ENCODE peak calls at places on chromosomes 7 and 10, in nine cellular contexts. One of them, this sample, is unnamed.

GRCh38 chr7:156640949-156641485 is 443 bp downstream of the RNF32 start:
- DNase-seq in hepatocyte: peak
- DNase-seq in BJ: no peak
- DNase-seq in LNCaP clone FGC: no peak
- DNase-seq in A549: peak
- DNase-seq in uterus: peak
- DNase-seq in spleen: no peak
- DNase-seq in BE2C: no peak
- DNase-seq in fibroblast of lung: peak
- DNase-seq in this sample: peak

GRCh38 chr7:16762177-16762576 is 8.6 kb downstream of the TSPAN13 start:
- DNase-seq in hepatocyte: peak
- DNase-seq in BJ: no peak
- DNase-seq in LNCaP clone FGC: no peak
- DNase-seq in A549: no peak
- DNase-seq in uterus: no peak
- DNase-seq in spleen: no peak
- DNase-seq in BE2C: no peak
- DNase-seq in fibroblast of lung: no peak
- DNase-seq in this sample: no peak

GRCh38 chr7:98630149-98630548 is 13.1 kb downstream of the NPTX2 start:
- DNase-seq in hepatocyte: no peak
- DNase-seq in BJ: no peak
- DNase-seq in LNCaP clone FGC: no peak
- DNase-seq in A549: no peak
- DNase-seq in uterus: no peak
- DNase-seq in spleen: no peak
- DNase-seq in BE2C: no peak
- DNase-seq in fibroblast of lung: no peak
- DNase-seq in this sample: no peak

GRCh38 chr10:78830062-78830974 is 238.4 kb upstream of the ZMIZ1 start:
- DNase-seq in hepatocyte: no peak
- DNase-seq in BJ: no peak
- DNase-seq in LNCaP clone FGC: no peak
- DNase-seq in A549: peak
- DNase-seq in uterus: no peak
- DNase-seq in spleen: no peak
- DNase-seq in BE2C: no peak
- DNase-seq in fibroblast of lung: peak
- DNase-seq in this sample: no peak

GRCh38 chr7:126838194-126838593 is 414.5 kb downstream of the GRM8 start:
- DNase-seq in hepatocyte: no peak
- DNase-seq in BJ: no peak
- DNase-seq in LNCaP clone FGC: no peak
- DNase-seq in A549: no peak
- DNase-seq in uterus: no peak
- DNase-seq in spleen: no peak
- DNase-seq in BE2C: no peak
- DNase-seq in fibroblast of lung: no peak
- DNase-seq in this sample: no peak

GRCh38 chr7:121167971-121168370 is 160.8 kb upstream of the WNT16 start:
- DNase-seq in hepatocyte: no peak
- DNase-seq in BJ: no peak
- DNase-seq in LNCaP clone FGC: no peak
- DNase-seq in A549: no peak
- DNase-seq in uterus: no peak
- DNase-seq in spleen: no peak
- DNase-seq in BE2C: no peak
- DNase-seq in fibroblast of lung: peak
- DNase-seq in this sample: no peak

GRCh38 chr10:86871563-86872183 is 85.7 kb downstream of the MMRN2 start:
- DNase-seq in hepatocyte: peak
- DNase-seq in BJ: no peak
- DNase-seq in LNCaP clone FGC: no peak
- DNase-seq in A549: peak
- DNase-seq in uterus: no peak
- DNase-seq in spleen: no peak
- DNase-seq in BE2C: no peak
- DNase-seq in fibroblast of lung: peak
- DNase-seq in this sample: peak

GRCh38 chr10:34494012-34494411 is 321.1 kb downstream of the PARD3 start:
- DNase-seq in hepatocyte: no peak
- DNase-seq in BJ: no peak
- DNase-seq in LNCaP clone FGC: no peak
- DNase-seq in A549: peak
- DNase-seq in uterus: no peak
- DNase-seq in spleen: no peak
- DNase-seq in BE2C: no peak
- DNase-seq in fibroblast of lung: peak
- DNase-seq in this sample: no peak

GRCh38 chr10:44382981-44383748 is 1.7 kb downstream of the CXCL12 start:
- DNase-seq in hepatocyte: no peak
- DNase-seq in BJ: no peak
- DNase-seq in LNCaP clone FGC: no peak
- DNase-seq in A549: no peak
- DNase-seq in uterus: peak
- DNase-seq in spleen: peak
- DNase-seq in BE2C: no peak
- DNase-seq in fibroblast of lung: no peak
- DNase-seq in this sample: no peak

GRCh38 chr10:86440874-86441838 is 74.6 kb upstream of the GRID1 start:
- DNase-seq in hepatocyte: peak
- DNase-seq in BJ: peak
- DNase-seq in LNCaP clone FGC: no peak
- DNase-seq in A549: peak
- DNase-seq in uterus: no peak
- DNase-seq in spleen: no peak
- DNase-seq in BE2C: no peak
- DNase-seq in fibroblast of lung: peak
- DNase-seq in this sample: no peak

GRCh38 chr10:120221873-120222485 is 235.0 kb upstream of the PLPP4 start:
- DNase-seq in hepatocyte: peak
- DNase-seq in BJ: peak
- DNase-seq in LNCaP clone FGC: peak
- DNase-seq in A549: peak
- DNase-seq in uterus: no peak
- DNase-seq in spleen: no peak
- DNase-seq in BE2C: peak
- DNase-seq in fibroblast of lung: peak
- DNase-seq in this sample: peak

GRCh38 chr10:71728218-71728737 is 8.7 kb upstream of the C10orf105 start:
- DNase-seq in hepatocyte: no peak
- DNase-seq in BJ: no peak
- DNase-seq in LNCaP clone FGC: no peak
- DNase-seq in A549: no peak
- DNase-seq in uterus: no peak
- DNase-seq in spleen: peak
- DNase-seq in BE2C: peak
- DNase-seq in fibroblast of lung: no peak
- DNase-seq in this sample: no peak

GRCh38 chr10:130935897-130936550 is 375.5 kb downstream of the TCERG1L start:
- DNase-seq in hepatocyte: no peak
- DNase-seq in BJ: no peak
- DNase-seq in LNCaP clone FGC: no peak
- DNase-seq in A549: no peak
- DNase-seq in uterus: no peak
- DNase-seq in spleen: no peak
- DNase-seq in BE2C: no peak
- DNase-seq in fibroblast of lung: no peak
- DNase-seq in this sample: no peak

GRCh38 chr7:134562136-134562535 is 13.2 kb downstream of the AKR1B15 start:
- DNase-seq in hepatocyte: no peak
- DNase-seq in BJ: no peak
- DNase-seq in LNCaP clone FGC: no peak
- DNase-seq in A549: peak
- DNase-seq in uterus: no peak
- DNase-seq in spleen: no peak
- DNase-seq in BE2C: no peak
- DNase-seq in fibroblast of lung: peak
- DNase-seq in this sample: no peak

GRCh38 chr7:70457477-70458194 is 674.3 kb upstream of the GALNT17 start:
- DNase-seq in hepatocyte: peak
- DNase-seq in BJ: no peak
- DNase-seq in LNCaP clone FGC: no peak
- DNase-seq in A549: no peak
- DNase-seq in uterus: no peak
- DNase-seq in spleen: no peak
- DNase-seq in BE2C: no peak
- DNase-seq in fibroblast of lung: peak
- DNase-seq in this sample: no peak

GRCh38 chr10:113153493-113154127 is 203.6 kb downstream of the TCF7L2 start:
- DNase-seq in hepatocyte: no peak
- DNase-seq in BJ: no peak
- DNase-seq in LNCaP clone FGC: no peak
- DNase-seq in A549: no peak
- DNase-seq in uterus: no peak
- DNase-seq in spleen: no peak
- DNase-seq in BE2C: no peak
- DNase-seq in fibroblast of lung: no peak
- DNase-seq in this sample: no peak

GRCh38 chr7:128052404-128052803 is 21.2 kb upstream of the LRRC4 start:
- DNase-seq in hepatocyte: no peak
- DNase-seq in BJ: no peak
- DNase-seq in LNCaP clone FGC: no peak
- DNase-seq in A549: no peak
- DNase-seq in uterus: no peak
- DNase-seq in spleen: no peak
- DNase-seq in BE2C: peak
- DNase-seq in fibroblast of lung: no peak
- DNase-seq in this sample: no peak

GRCh38 chr10:104120061-104120460 is 1.9 kb upstream of the SFR1 start:
- DNase-seq in hepatocyte: peak
- DNase-seq in BJ: no peak
- DNase-seq in LNCaP clone FGC: no peak
- DNase-seq in A549: no peak
- DNase-seq in uterus: no peak
- DNase-seq in spleen: no peak
- DNase-seq in BE2C: no peak
- DNase-seq in fibroblast of lung: no peak
- DNase-seq in this sample: no peak

GRCh38 chr7:12800501-12800900 is 113.1 kb downstream of the ARL4A start:
- DNase-seq in hepatocyte: no peak
- DNase-seq in BJ: no peak
- DNase-seq in LNCaP clone FGC: no peak
- DNase-seq in A549: no peak
- DNase-seq in uterus: no peak
- DNase-seq in spleen: no peak
- DNase-seq in BE2C: no peak
- DNase-seq in fibroblast of lung: peak
- DNase-seq in this sample: no peak

GRCh38 chr10:88896336-88897018 is 16.4 kb downstream of the STAMBPL1 start:
- DNase-seq in hepatocyte: peak
- DNase-seq in BJ: no peak
- DNase-seq in LNCaP clone FGC: no peak
- DNase-seq in A549: peak
- DNase-seq in uterus: no peak
- DNase-seq in spleen: no peak
- DNase-seq in BE2C: no peak
- DNase-seq in fibroblast of lung: no peak
- DNase-seq in this sample: peak
- TF ChIP-seq CTCF in hepatocyte: no peak
- TF ChIP-seq CTCF in BJ: no peak
- TF ChIP-seq CTCF in LNCaP clone FGC: no peak
- TF ChIP-seq CTCF in A549: no peak
- TF ChIP-seq CTCF in uterus: no peak
- TF ChIP-seq CTCF in spleen: no peak
- TF ChIP-seq CTCF in BE2C: no peak
- TF ChIP-seq CTCF in fibroblast of lung: no peak
- TF ChIP-seq CTCF in this sample: no peak

GRCh38 chr7:108875139-108875538 is 305.5 kb downstream of the DNAJB9 start:
- DNase-seq in hepatocyte: no peak
- DNase-seq in BJ: no peak
- DNase-seq in LNCaP clone FGC: peak
- DNase-seq in A549: peak
- DNase-seq in uterus: no peak
- DNase-seq in spleen: no peak
- DNase-seq in BE2C: peak
- DNase-seq in fibroblast of lung: peak
- DNase-seq in this sample: no peak
- TF ChIP-seq CTCF in hepatocyte: no peak
- TF ChIP-seq CTCF in BJ: peak
- TF ChIP-seq CTCF in LNCaP clone FGC: peak
- TF ChIP-seq CTCF in A549: peak
- TF ChIP-seq CTCF in uterus: no peak
- TF ChIP-seq CTCF in spleen: no peak
- TF ChIP-seq CTCF in BE2C: peak
- TF ChIP-seq CTCF in fibroblast of lung: peak
- TF ChIP-seq CTCF in this sample: peak

DNA sequence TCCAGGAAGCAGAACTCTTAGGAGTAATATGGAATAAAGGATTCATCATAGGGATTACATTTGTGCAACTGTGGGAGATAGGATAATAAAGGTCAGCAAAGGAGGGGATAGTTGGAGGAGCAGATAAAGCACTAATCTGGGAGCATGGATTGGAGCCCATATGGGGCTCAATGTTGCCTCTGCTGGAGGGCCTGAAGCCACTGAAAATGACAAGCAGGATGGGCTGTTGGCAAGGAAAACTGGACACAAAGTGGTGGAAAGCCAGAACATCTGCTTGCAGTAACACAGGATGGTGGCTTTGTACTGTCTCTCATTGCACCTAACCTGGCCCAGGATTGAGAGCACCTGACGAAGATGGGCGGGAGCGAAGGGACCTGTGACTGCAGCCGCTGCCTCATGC is 15.0 kb upstream of the COMMD3 start:
- DNase-seq in hepatocyte: no peak
- DNase-seq in BJ: no peak
- DNase-seq in LNCaP clone FGC: no peak
- DNase-seq in A549: no peak
- DNase-seq in uterus: no peak
- DNase-seq in spleen: no peak
- DNase-seq in BE2C: no peak
- DNase-seq in fibroblast of lung: no peak
- DNase-seq in this sample: no peak
- TF ChIP-seq CTCF in hepatocyte: no peak
- TF ChIP-seq CTCF in BJ: no peak
- TF ChIP-seq CTCF in LNCaP clone FGC: no peak
- TF ChIP-seq CTCF in A549: no peak
- TF ChIP-seq CTCF in uterus: no peak
- TF ChIP-seq CTCF in spleen: no peak
- TF ChIP-seq CTCF in BE2C: peak
- TF ChIP-seq CTCF in fibroblast of lung: peak
- TF ChIP-seq CTCF in this sample: no peak

GRCh38 chr10:84140036-84140379 is 699 bp downstream of the GHITM start:
- DNase-seq in hepatocyte: peak
- DNase-seq in BJ: no peak
- DNase-seq in LNCaP clone FGC: no peak
- DNase-seq in A549: peak
- DNase-seq in uterus: peak
- DNase-seq in spleen: peak
- DNase-seq in BE2C: no peak
- DNase-seq in fibroblast of lung: peak
- DNase-seq in this sample: no peak

GRCh38 chr10:84135836-84136235 is 3.5 kb upstream of the GHITM start:
- DNase-seq in hepatocyte: peak
- DNase-seq in BJ: no peak
- DNase-seq in LNCaP clone FGC: no peak
- DNase-seq in A549: no peak
- DNase-seq in uterus: no peak
- DNase-seq in spleen: no peak
- DNase-seq in BE2C: no peak
- DNase-seq in fibroblast of lung: no peak
- DNase-seq in this sample: no peak

GRCh38 chr10:84138478-84139125 is 707 bp upstream of the GHITM start:
- DNase-seq in hepatocyte: peak
- DNase-seq in BJ: no peak
- DNase-seq in LNCaP clone FGC: no peak
- DNase-seq in A549: peak
- DNase-seq in uterus: peak
- DNase-seq in spleen: peak
- DNase-seq in BE2C: no peak
- DNase-seq in fibroblast of lung: no peak
- DNase-seq in this sample: peak

GRCh38 chr10:84139126-84140035 is at the start of gene GHITM:
- DNase-seq in hepatocyte: peak
- DNase-seq in BJ: peak
- DNase-seq in LNCaP clone FGC: peak
- DNase-seq in A549: peak
- DNase-seq in uterus: peak
- DNase-seq in spleen: peak
- DNase-seq in BE2C: peak
- DNase-seq in fibroblast of lung: peak
- DNase-seq in this sample: peak
- TF ChIP-seq CTCF in hepatocyte: peak
- TF ChIP-seq CTCF in BJ: peak
- TF ChIP-seq CTCF in LNCaP clone FGC: no peak
- TF ChIP-seq CTCF in A549: no peak
- TF ChIP-seq CTCF in uterus: peak
- TF ChIP-seq CTCF in spleen: peak
- TF ChIP-seq CTCF in BE2C: peak
- TF ChIP-seq CTCF in fibroblast of lung: peak
- TF ChIP-seq CTCF in this sample: peak